ENCODE peak calls at places on chromosome 3, in five cellular contexts. One of them, this sample, is unnamed.

GRCh38 chr3:178845446-178846118 is 226.0 kb downstream of the ZMAT3 start:
- DNase-seq in fibroblast of the aortic adventitia: no peak
- DNase-seq in heart left ventricle: no peak
- DNase-seq in ovary: no peak
- DNase-seq in uterus: no peak
- DNase-seq in this sample: no peak

GRCh38 chr3:135851201-135852061 is 114.1 kb upstream of the PPP2R3A start:
- DNase-seq in fibroblast of the aortic adventitia: peak; percentile 68
- DNase-seq in heart left ventricle: no peak
- DNase-seq in ovary: no peak
- DNase-seq in uterus: no peak
- DNase-seq in this sample: no peak

GRCh38 chr3:173733029-173733652 is 335.6 kb downstream of the NLGN1 start:
- DNase-seq in fibroblast of the aortic adventitia: peak; percentile 75
- DNase-seq in heart left ventricle: no peak
- DNase-seq in ovary: no peak
- DNase-seq in uterus: no peak
- DNase-seq in this sample: no peak

GRCh38 chr3:61780455-61781239 is 219.3 kb downstream of the PTPRG start:
- DNase-seq in fibroblast of the aortic adventitia: no peak
- DNase-seq in heart left ventricle: no peak
- DNase-seq in ovary: no peak
- DNase-seq in uterus: no peak
- DNase-seq in this sample: no peak

GRCh38 chr3:46405301-46406079 is 1.4 kb downstream of the CCR5AS start:
- DNase-seq in fibroblast of the aortic adventitia: no peak
- DNase-seq in heart left ventricle: no peak
- DNase-seq in ovary: no peak
- DNase-seq in uterus: no peak
- DNase-seq in this sample: no peak

GRCh38 chr3:8822141-8822540 is 52.7 kb upstream of the OXTR start:
- DNase-seq in fibroblast of the aortic adventitia: peak; percentile 68
- DNase-seq in heart left ventricle: no peak
- DNase-seq in ovary: no peak
- DNase-seq in uterus: no peak
- DNase-seq in this sample: no peak

GRCh38 chr3:46566040-46566631 is at the start of gene LRRC2:
- DNase-seq in fibroblast of the aortic adventitia: peak; percentile 96
- DNase-seq in heart left ventricle: peak; percentile 77
- DNase-seq in ovary: peak; percentile 72
- DNase-seq in uterus: peak; percentile 77
- DNase-seq in this sample: no peak

GRCh38 chr3:143331336-143331735 is 211.8 kb downstream of the CHST2 start:
- DNase-seq in fibroblast of the aortic adventitia: no peak
- DNase-seq in heart left ventricle: no peak
- DNase-seq in ovary: no peak
- DNase-seq in uterus: no peak
- DNase-seq in this sample: no peak

GRCh38 chr3:24002129-24002528 is 57.0 kb downstream of the NR1D2 start:
- DNase-seq in fibroblast of the aortic adventitia: no peak
- DNase-seq in heart left ventricle: no peak
- DNase-seq in ovary: no peak
- DNase-seq in uterus: no peak
- DNase-seq in this sample: no peak

DNA sequence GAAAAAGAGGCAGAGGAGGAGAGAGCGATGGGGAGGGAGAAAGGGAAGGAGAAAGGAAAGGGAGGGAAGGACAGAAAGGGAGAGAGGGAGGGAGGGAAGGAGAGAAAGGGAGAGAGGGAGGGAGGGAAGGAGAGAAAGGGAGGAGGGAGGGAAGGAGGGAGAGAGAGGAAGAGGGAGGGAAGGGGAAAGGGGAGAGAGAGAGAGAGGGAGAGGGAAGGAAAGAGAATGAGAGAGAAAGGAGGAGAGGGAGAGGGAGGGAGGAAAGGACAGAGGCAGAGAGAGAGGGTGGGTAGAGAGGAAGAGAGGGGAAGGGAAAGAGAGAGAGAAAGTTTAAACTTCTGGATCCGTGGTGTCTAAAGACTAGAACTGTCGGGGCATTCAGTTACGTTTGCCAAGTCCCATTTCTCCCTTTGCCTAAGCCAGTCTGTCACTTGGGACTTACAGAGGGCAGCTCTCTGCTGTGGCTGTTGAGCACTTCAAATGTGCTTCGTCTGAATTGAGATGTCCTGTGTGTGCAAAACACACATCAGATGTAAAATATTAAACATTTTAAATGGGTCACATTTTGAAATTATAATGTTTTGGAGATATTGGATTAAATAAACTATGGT is 62.6 kb downstream of the PLXNA1 start:
- DNase-seq in fibroblast of the aortic adventitia: no peak
- DNase-seq in heart left ventricle: no peak
- DNase-seq in ovary: no peak
- DNase-seq in uterus: no peak
- DNase-seq in this sample: no peak
- H3K4me3 ChIP-seq in fibroblast of the aortic adventitia: no peak overlapping the region
- H3K4me3 ChIP-seq in heart left ventricle: no peak overlapping the region
- H3K4me3 ChIP-seq in ovary: no peak overlapping the region
- H3K4me3 ChIP-seq in uterus: no peak overlapping the region
- H3K4me3 ChIP-seq in this sample: no peak overlapping the region

DNA sequence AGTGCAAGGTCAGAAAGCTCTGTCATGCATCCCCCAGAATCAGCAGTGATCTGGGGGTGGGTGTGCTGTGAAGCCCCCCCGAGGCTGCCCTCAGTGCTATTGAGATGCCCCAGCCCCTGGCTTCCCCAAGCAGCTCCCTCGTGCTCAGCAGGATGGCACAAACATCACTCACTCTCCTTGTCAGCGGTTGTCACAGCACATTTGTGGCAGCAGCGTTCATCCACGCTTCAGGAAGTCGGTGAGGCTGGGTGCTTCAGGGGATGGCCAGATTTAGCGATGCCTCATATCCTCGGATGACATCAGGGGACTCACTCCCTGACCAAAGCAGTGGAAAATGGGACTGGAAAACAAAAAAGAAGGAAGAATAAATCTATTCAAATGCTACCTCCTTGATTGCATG is 54.4 kb upstream of the SLC6A11 start:
- DNase-seq in fibroblast of the aortic adventitia: no peak
- DNase-seq in heart left ventricle: no peak
- DNase-seq in ovary: no peak
- DNase-seq in uterus: no peak
- DNase-seq in this sample: no peak
- TF ChIP-seq CTCF in fibroblast of the aortic adventitia: no peak
- TF ChIP-seq CTCF in heart left ventricle: no peak
- TF ChIP-seq CTCF in ovary: no peak
- TF ChIP-seq CTCF in uterus: no peak
- TF ChIP-seq CTCF in this sample: no peak

GRCh38 chr3:72559377-72559776 is 288.9 kb downstream of the SHQ1 start:
- DNase-seq in fibroblast of the aortic adventitia: no peak
- DNase-seq in heart left ventricle: no peak
- DNase-seq in ovary: no peak
- DNase-seq in uterus: no peak
- DNase-seq in this sample: no peak
- H3K4me3 ChIP-seq in fibroblast of the aortic adventitia: no peak overlapping the region
- H3K4me3 ChIP-seq in heart left ventricle: no peak overlapping the region
- H3K4me3 ChIP-seq in ovary: no peak overlapping the region
- H3K4me3 ChIP-seq in uterus: no peak overlapping the region
- H3K4me3 ChIP-seq in this sample: no peak overlapping the region

DNA sequence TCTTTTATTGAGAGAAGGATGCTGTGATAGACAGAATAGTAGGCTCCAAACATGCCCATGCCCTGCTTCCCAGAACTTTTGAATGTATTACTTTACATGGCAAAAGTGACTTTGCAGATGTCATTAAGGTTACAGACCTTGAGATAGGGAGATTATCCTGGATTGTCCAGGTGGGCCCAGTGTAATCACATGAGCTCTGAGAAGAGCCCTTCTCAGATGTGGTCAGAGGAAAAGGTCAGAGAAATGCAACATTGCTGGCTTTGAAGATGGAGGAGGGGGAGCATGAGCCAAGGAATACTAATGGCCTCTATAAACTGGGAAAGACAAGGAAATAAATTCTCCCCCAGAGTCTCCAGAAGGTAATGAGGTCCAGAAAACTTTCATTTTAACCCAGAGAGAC is 45.8 kb upstream of the LYZL4 start:
- DNase-seq in fibroblast of the aortic adventitia: no peak
- DNase-seq in heart left ventricle: no peak
- DNase-seq in ovary: no peak
- DNase-seq in uterus: no peak
- DNase-seq in this sample: no peak
- TF ChIP-seq CTCF in fibroblast of the aortic adventitia: no peak
- TF ChIP-seq CTCF in heart left ventricle: no peak
- TF ChIP-seq CTCF in ovary: no peak
- TF ChIP-seq CTCF in uterus: no peak
- TF ChIP-seq CTCF in this sample: no peak

DNA sequence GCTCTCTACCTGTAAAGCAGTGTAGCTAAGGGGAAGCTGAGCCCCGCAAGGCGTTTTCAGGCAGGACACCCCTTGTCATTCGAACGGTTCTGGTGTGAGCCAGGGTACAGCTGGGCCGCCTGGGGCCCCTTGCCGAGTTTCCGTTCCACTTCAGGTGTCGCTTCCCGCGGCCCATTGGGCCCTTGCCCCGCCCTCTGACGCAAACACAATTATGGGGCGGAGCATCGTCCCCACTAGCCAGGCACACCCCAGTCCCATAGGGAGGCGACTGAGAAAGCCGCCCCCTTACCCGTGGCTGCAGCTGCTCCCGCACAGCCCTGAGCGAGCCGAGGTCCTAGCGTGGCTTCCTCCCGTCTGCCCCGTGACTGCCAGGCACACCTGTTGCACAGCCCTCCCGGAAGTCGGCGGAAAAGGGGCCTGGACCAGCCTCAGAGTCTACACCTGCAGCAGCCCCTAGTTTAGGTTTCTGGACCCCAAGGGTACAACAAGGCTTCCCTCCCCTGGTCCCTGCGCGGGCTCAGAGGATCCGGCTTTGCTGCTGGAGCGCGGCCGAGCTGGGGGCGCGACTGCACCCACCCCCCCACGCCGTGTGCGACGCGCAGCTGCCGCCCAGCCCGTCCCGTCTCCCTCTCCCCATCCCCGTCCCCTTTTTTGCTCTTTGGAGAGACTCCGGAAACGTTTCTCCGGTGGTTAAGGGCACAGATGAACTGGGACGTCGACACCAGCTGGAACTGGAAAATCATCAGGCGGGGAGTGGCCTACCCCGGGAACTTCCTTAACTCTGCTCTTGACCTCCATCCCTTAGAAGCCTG is at the start of gene PLSCR2:
- DNase-seq in fibroblast of the aortic adventitia: no peak
- DNase-seq in heart left ventricle: peak; percentile 69
- DNase-seq in ovary: peak; percentile 59
- DNase-seq in uterus: peak; percentile 35
- DNase-seq in this sample: peak; percentile 29
- H3K4me3 ChIP-seq in fibroblast of the aortic adventitia: peak within 1 kb of the TSS; percentile 55
- H3K4me3 ChIP-seq in heart left ventricle: peak within 1 kb of the TSS; percentile 70
- H3K4me3 ChIP-seq in ovary: peak within 1 kb of the TSS; percentile 54
- H3K4me3 ChIP-seq in uterus: peak within 1 kb of the TSS; percentile 37
- H3K4me3 ChIP-seq in this sample: peak within 1 kb of the TSS; percentile 68

GRCh38 chr3:126104028-126104635 is 20.2 kb upstream of the SLC41A3 start:
- DNase-seq in fibroblast of the aortic adventitia: no peak
- DNase-seq in heart left ventricle: peak; percentile 54
- DNase-seq in ovary: no peak
- DNase-seq in uterus: no peak
- DNase-seq in this sample: no peak

GRCh38 chr3:126102011-126102410 is 18.1 kb upstream of the SLC41A3 start:
- DNase-seq in fibroblast of the aortic adventitia: no peak
- DNase-seq in heart left ventricle: no peak
- DNase-seq in ovary: no peak
- DNase-seq in uterus: no peak
- DNase-seq in this sample: no peak

GRCh38 chr3:126102530-126102951 is 18.6 kb upstream of the SLC41A3 start:
- DNase-seq in fibroblast of the aortic adventitia: peak; percentile 85
- DNase-seq in heart left ventricle: no peak
- DNase-seq in ovary: no peak
- DNase-seq in uterus: no peak
- DNase-seq in this sample: no peak

GRCh38 chr3:126104742-126105605 is 21.1 kb upstream of the SLC41A3 start:
- DNase-seq in fibroblast of the aortic adventitia: no peak
- DNase-seq in heart left ventricle: peak; percentile 54
- DNase-seq in ovary: no peak
- DNase-seq in uterus: no peak
- DNase-seq in this sample: no peak

GRCh38 chr3:126103121-126104027 is 19.4 kb upstream of the SLC41A3 start:
- DNase-seq in fibroblast of the aortic adventitia: no peak
- DNase-seq in heart left ventricle: no peak
- DNase-seq in ovary: no peak
- DNase-seq in uterus: no peak
- DNase-seq in this sample: no peak
- TF ChIP-seq CTCF in fibroblast of the aortic adventitia: no peak
- TF ChIP-seq CTCF in heart left ventricle: peak; percentile 10
- TF ChIP-seq CTCF in ovary: no peak
- TF ChIP-seq CTCF in uterus: no peak
- TF ChIP-seq CTCF in this sample: peak; percentile 47

GRCh38 chr3:107662586-107662985 is 139.8 kb downstream of the BBX start:
- DNase-seq in fibroblast of the aortic adventitia: peak; percentile 46
- DNase-seq in heart left ventricle: no peak
- DNase-seq in ovary: no peak
- DNase-seq in uterus: no peak
- DNase-seq in this sample: no peak

GRCh38 chr3:107662109-107662477 is 139.3 kb downstream of the BBX start:
- DNase-seq in fibroblast of the aortic adventitia: peak; percentile 86
- DNase-seq in heart left ventricle: no peak
- DNase-seq in ovary: no peak
- DNase-seq in uterus: peak; percentile 34
- DNase-seq in this sample: no peak

GRCh38 chr3:107663266-107663665 is 140.5 kb downstream of the BBX start:
- DNase-seq in fibroblast of the aortic adventitia: no peak
- DNase-seq in heart left ventricle: no peak
- DNase-seq in ovary: no peak
- DNase-seq in uterus: no peak
- DNase-seq in this sample: no peak

GRCh38 chr3:107660316-107660976 is 137.7 kb downstream of the BBX start:
- DNase-seq in fibroblast of the aortic adventitia: peak; percentile 82
- DNase-seq in heart left ventricle: no peak
- DNase-seq in ovary: no peak
- DNase-seq in uterus: no peak
- DNase-seq in this sample: no peak

DNA sequence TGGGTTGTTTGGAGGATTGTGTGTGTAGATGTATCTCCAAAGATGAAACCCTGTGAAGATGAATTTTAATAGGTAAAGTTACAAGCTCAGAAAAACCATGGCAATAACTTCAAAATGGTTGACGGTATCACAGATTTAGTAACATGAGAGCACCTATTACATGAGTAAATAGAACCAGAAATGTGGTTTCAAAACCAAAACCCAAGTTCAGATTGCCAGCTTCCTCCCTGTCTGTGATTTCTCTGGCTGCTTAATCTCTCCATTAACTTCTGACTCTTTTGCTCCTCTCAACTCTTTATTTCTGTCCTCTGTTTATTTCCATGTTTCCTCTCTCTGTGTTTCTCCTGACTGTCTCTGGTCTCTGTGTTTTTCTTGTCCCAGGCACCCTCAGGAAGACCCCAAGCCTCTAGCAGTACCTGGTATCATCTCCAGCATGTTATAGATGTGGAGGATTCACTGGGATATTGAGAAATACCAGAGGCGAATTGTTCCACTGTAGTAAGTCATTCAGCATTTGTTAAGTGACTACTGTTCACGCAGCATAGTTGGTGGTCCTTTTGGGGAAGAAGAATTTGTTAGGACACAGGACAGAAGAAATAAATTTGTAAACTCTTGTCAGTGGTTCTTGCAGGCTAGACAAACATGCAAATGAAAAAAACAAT is 138.8 kb downstream of the BBX start:
- DNase-seq in fibroblast of the aortic adventitia: peak; percentile 35
- DNase-seq in heart left ventricle: no peak
- DNase-seq in ovary: no peak
- DNase-seq in uterus: no peak
- DNase-seq in this sample: no peak
- H3K4me3 ChIP-seq in fibroblast of the aortic adventitia: peak overlapping the region; percentile 26
- H3K4me3 ChIP-seq in heart left ventricle: no peak overlapping the region
- H3K4me3 ChIP-seq in ovary: no peak overlapping the region
- H3K4me3 ChIP-seq in uterus: no peak overlapping the region
- H3K4me3 ChIP-seq in this sample: no peak overlapping the region